ENCODE peak calls at places on chromosome 3, in eight cellular contexts. I, Y, P, W, U, G, L and T are unnamed samples.
A peak's percentile ranks its signal among the peaks of the same experiment; 100 is the strongest.

GRCh38 chr3:32869513-32870047 is 51.8 kb downstream of the TRIM71 start:
- DNase-seq in I (no peak), Y (no peak), P (no peak), W (no peak), U (no peak), G (no peak), L (no peak), T (no peak)

GRCh38 chr3:145578465-145578864 is 582.5 kb downstream of the PLOD2 start:
- DNase-seq in I (no peak), Y (no peak), P (no peak), W (no peak), U (no peak), G (no peak), L (no peak), T (no peak)

GRCh38 chr3:167091186-167091585 is 288.9 kb downstream of the ZBBX start:
- DNase-seq in I (no peak), Y (no peak), P (no peak), W (no peak), U (no peak), G (no peak), L (no peak), T (no peak)

GRCh38 chr3:34106879-34107278 is 308.4 kb downstream of the PDCD6IP start:
- DNase-seq in I (no peak), Y (no peak), P (no peak), W (no peak), U (no peak), G (peak; percentile 2), L (no peak), T (no peak)

GRCh38 chr3:112672716-112673506 is 32.0 kb upstream of the CCDC80 start:
- DNase-seq in I (no peak), Y (no peak), P (no peak), W (no peak), U (no peak), G (no peak), L (no peak), T (no peak)

GRCh38 chr3:50572801-50573371 is 3.6 kb downstream of the HEMK1 start:
- DNase-seq in I (no peak), Y (no peak), P (no peak), W (peak; percentile 4), U (no peak), G (no peak), L (no peak), T (no peak)

GRCh38 chr3:56800373-56801150 is 1.2 kb downstream of the ARHGEF3 start:
- DNase-seq in I (no peak), Y (no peak), P (no peak), W (no peak), U (no peak), G (no peak), L (no peak), T (peak; percentile 61)

GRCh38 chr3:150096700-150097587 is 126.2 kb upstream of the PFN2 start:
- DNase-seq in I (no peak), Y (no peak), P (no peak), W (no peak), U (no peak), G (no peak), L (no peak), T (no peak)

GRCh38 chr3:4983739-4984510 is 4.7 kb downstream of the BHLHE40 start:
- DNase-seq in I (no peak), Y (peak; percentile 74), P (peak; percentile 71), W (peak; percentile 71), U (peak; percentile 52), G (peak; percentile 73), L (peak; percentile 92), T (peak; percentile 65)

GRCh38 chr3:172355836-172356235 is 92.4 kb downstream of the GHSR start:
- DNase-seq in I (no peak), Y (peak; percentile 88), P (no peak), W (peak; percentile 80), U (no peak), G (peak; percentile 27), L (peak; percentile 98), T (no peak)

GRCh38 chr3:151974067-151974466 is 100.6 kb downstream of the SUCNR1 start:
- DNase-seq in I (no peak), Y (no peak), P (no peak), W (no peak), U (no peak), G (no peak), L (peak; percentile 36), T (no peak)

GRCh38 chr3:148005456-148005855 is 596.3 kb downstream of the ZIC1 start:
- DNase-seq in I (no peak), Y (no peak), P (no peak), W (no peak), U (no peak), G (no peak), L (no peak), T (no peak)

GRCh38 chr3:148006508-148006907 is 597.3 kb downstream of the ZIC1 start:
- DNase-seq in I (no peak), Y (peak; percentile 21), P (no peak), W (no peak), U (no peak), G (no peak), L (peak; percentile 58), T (no peak)

GRCh38 chr3:148002705-148003205 is 593.6 kb downstream of the ZIC1 start:
- DNase-seq in I (no peak), Y (no peak), P (no peak), W (no peak), U (no peak), G (no peak), L (no peak), T (no peak)

GRCh38 chr3:148008591-148008990 is 599.4 kb downstream of the ZIC1 start:
- DNase-seq in I (no peak), Y (no peak), P (no peak), W (no peak), U (no peak), G (no peak), L (no peak), T (no peak)

DNA sequence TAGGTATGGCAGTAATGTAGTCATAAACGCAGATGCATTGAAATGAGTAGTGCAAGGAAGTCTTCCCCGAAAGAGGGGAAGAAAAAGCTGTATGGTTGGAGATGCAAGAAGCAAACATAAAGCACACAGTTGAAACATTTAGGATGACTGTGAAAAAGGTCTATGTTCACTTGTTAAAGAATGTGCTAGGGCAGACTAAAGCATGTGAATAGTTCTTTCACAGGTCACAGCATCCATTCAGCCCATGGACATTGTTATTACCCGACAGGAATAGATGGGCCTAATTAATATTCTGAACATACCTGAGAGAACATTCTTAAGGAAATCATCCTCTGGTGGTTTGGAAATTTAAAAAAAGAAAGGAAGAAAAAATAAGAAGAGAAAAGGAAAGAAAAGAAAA is 595.2 kb downstream of the ZIC1 start:
- DNase-seq in I (no peak), Y (no peak), P (no peak), W (no peak), U (no peak), G (no peak), L (no peak), T (no peak)
- H3K9me3 ChIP-seq in I (no peaks in the 10 kb centered on the region), Y (no peaks in the 10 kb centered on the region), P (no peaks in the 10 kb centered on the region), W (no peaks in the 10 kb centered on the region), U (no peaks in the 10 kb centered on the region), G (no peaks in the 10 kb centered on the region), L (no peaks in the 10 kb centered on the region), T (no peaks in the 10 kb centered on the region)

GRCh38 chr3:31481697-31482096 is 51.0 kb upstream of the STT3B start:
- DNase-seq in I (no peak), Y (no peak), P (no peak), W (peak; percentile 38), U (no peak), G (no peak), L (no peak), T (no peak)

GRCh38 chr3:31486865-31487533 is 45.7 kb upstream of the STT3B start:
- DNase-seq in I (no peak), Y (no peak), P (no peak), W (no peak), U (no peak), G (no peak), L (no peak), T (no peak)

GRCh38 chr3:31483776-31484175 is 48.9 kb upstream of the STT3B start:
- DNase-seq in I (no peak), Y (no peak), P (no peak), W (no peak), U (no peak), G (no peak), L (no peak), T (no peak)

GRCh38 chr3:31488475-31489017 is 44.2 kb upstream of the STT3B start:
- DNase-seq in I (no peak), Y (no peak), P (no peak), W (no peak), U (no peak), G (no peak), L (no peak), T (no peak)

DNA sequence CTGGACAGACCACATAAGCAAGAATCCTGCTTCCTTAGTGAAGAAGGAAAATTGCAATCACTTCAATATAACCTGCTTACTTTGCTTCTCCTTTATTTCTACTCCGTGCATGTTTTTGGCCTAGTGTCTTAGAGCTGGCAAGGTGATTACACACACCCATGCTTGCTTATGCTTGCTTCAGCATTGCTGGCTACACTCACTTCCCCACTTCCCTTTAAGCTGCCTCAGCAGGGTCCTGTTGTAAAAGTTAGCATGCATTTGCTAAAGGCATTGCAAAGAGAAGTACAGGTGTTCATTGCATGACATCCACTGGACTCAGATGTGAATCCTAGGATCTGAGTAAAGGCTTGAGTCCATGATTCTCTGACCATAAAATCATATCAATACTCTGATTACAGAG is 47.5 kb upstream of the STT3B start:
- DNase-seq in I (no peak), Y (no peak), P (no peak), W (no peak), U (no peak), G (no peak), L (no peak), T (no peak)
- TF ChIP-seq CTCF in I (no peak), Y (no peak), P (no peak), W (no peak), U (no peak), G (no peak), L (no peak), T (no peak)

GRCh38 chr3:58384381-58385090 is 49.1 kb downstream of the PDHB start:
- DNase-seq in I (no peak), Y (no peak), P (no peak), W (no peak), U (no peak), G (no peak), L (peak; percentile 24), T (no peak)
- H3K27ac ChIP-seq in I (peak overlapping the region; percentile 38), Y (peak overlapping the region; percentile 73), P (no peak overlapping the region), W (no peak overlapping the region), U (no peak overlapping the region), G (no peak overlapping the region), L (peak overlapping the region; percentile 97), T (no peak overlapping the region)

GRCh38 chr3:128914966-128915645 is 35.7 kb downstream of the ACAD9 start:
- DNase-seq in I (peak; percentile 72), Y (no peak), P (no peak), W (no peak), U (no peak), G (no peak), L (no peak), T (no peak)

GRCh38 chr3:128923607-128924385 is 44.4 kb downstream of the ACAD9 start:
- DNase-seq in I (peak; percentile 15), Y (no peak), P (no peak), W (no peak), U (no peak), G (no peak), L (no peak), T (no peak)

GRCh38 chr3:128917291-128917690 is 37.9 kb downstream of the ACAD9 start:
- DNase-seq in I (no peak), Y (no peak), P (no peak), W (no peak), U (no peak), G (no peak), L (no peak), T (no peak)

GRCh38 chr3:128922804-128923459 is 43.5 kb downstream of the ACAD9 start:
- DNase-seq in I (peak; percentile 28), Y (no peak), P (no peak), W (no peak), U (no peak), G (no peak), L (no peak), T (peak; percentile 32)

GRCh38 chr3:128919988-128920387 is 40.6 kb downstream of the ACAD9 start:
- DNase-seq in I (no peak), Y (no peak), P (no peak), W (no peak), U (no peak), G (no peak), L (no peak), T (no peak)
- H3K9me3 ChIP-seq in I (no peaks in the 10 kb centered on the region), Y (peaks cover 27% of the 10 kb centered on the region), P (peaks cover 8% of the 10 kb centered on the region), W (peaks cover 15% of the 10 kb centered on the region), U (no peaks in the 10 kb centered on the region), G (peaks cover 18% of the 10 kb centered on the region), L (peaks cover 28% of the 10 kb centered on the region), T (no peaks in the 10 kb centered on the region)